ENCODE peak calls at places on chromosomes 11 and 22, in ten cellular contexts. E is mesendoderm, N is Peyer's patch, M is heart left ventricle, R is GM23248, A is cardiac muscle cell, B is NT2/D1, J is neuronal stem cell, K is Panc1, Z is endodermal cell. F is an unnamed sample. For H3K36me3, the result is how much of the 10 kb centered on the place peaks cover.

GRCh38 chr11:5603326-5603725 is 6.9 kb downstream of the TRIM6 start:
- DNase-seq in E (no peak), N (no peak), M (no peak), R (no peak), A (no peak), B (no peak), J (no peak), K (no peak), Z (no peak), F (no peak)

GRCh38 chr11:106950067-106950491 is 68.2 kb downstream of the GUCY1A2 start:
- DNase-seq in E (no peak), N (no peak), M (peak), R (peak), A (no peak), B (no peak), J (no peak), K (no peak), Z (peak), F (no peak)

GRCh38 chr11:122038543-122038942 is 77.5 kb downstream of the BLID start:
- DNase-seq in E (peak), N (no peak), M (no peak), R (peak), A (peak), B (peak), J (peak), K (no peak), Z (no peak), F (no peak)

GRCh38 chr22:41752011-41752975 is 48.2 kb upstream of the CCDC134 start:
- DNase-seq in E (no peak), N (no peak), M (no peak), R (peak), A (no peak), B (no peak), J (no peak), K (no peak), Z (no peak), F (no peak)

GRCh38 chr22:20957691-20958440 is 9.2 kb upstream of the AIFM3 start:
- DNase-seq in E (peak), N (no peak), M (peak), R (peak), A (peak), B (no peak), J (no peak), K (no peak), Z (peak), F (peak)

GRCh38 chr11:124569697-124570096 is at the start of gene OR8A1:
- DNase-seq in E (no peak), N (no peak), M (no peak), R (no peak), A (no peak), B (no peak), J (no peak), K (no peak), Z (no peak), F (no peak)

GRCh38 chr11:64876226-64876750 is 2.1 kb downstream of the EHD1 start:
- DNase-seq in E (no peak), N (peak), M (no peak), R (peak), A (no peak), B (no peak), J (no peak), K (no peak), Z (no peak), F (no peak)

GRCh38 chr11:7353100-7353499 is 101.4 kb downstream of the SYT9 start:
- DNase-seq in E (peak), N (no peak), M (no peak), R (peak), A (peak), B (peak), J (no peak), K (peak), Z (peak), F (no peak)

GRCh38 chr11:77690649-77691048 is 53.1 kb upstream of the CLNS1A start:
- DNase-seq in E (no peak), N (no peak), M (no peak), R (no peak), A (no peak), B (no peak), J (no peak), K (no peak), Z (no peak), F (no peak)
- H3K36me3 ChIP-seq in E (under half), N (half or more), M (half or more), R (under half), A (half or more), B (under half), J (under half), K (under half), Z (half or more), F (under half)

GRCh38 chr22:27892064-27892463 is 27.0 kb downstream of the PITPNB start:
- DNase-seq in E (no peak), N (no peak), M (no peak), R (no peak), A (no peak), B (no peak), J (no peak), K (no peak), Z (no peak), F (no peak)
- H3K36me3 ChIP-seq in E (under half), N (half or more), M (half or more), R (half or more), A (half or more), B (half or more), J (under half), K (under half), Z (half or more), F (under half)

GRCh38 chr11:18321991-18322711 is at the start of the genes GTF2H1 and HPS5:
- DNase-seq in E (peak), N (peak), M (peak), R (peak), A (peak), B (peak), J (peak), K (peak), Z (peak), F (peak)

GRCh38 chr11:18315893-18316292 is 6.0 kb downstream of the HPS5 start:
- DNase-seq in E (no peak), N (no peak), M (no peak), R (no peak), A (no peak), B (no peak), J (no peak), K (no peak), Z (no peak), F (no peak)

GRCh38 chr11:18321622-18321990 is 334 bp downstream of the HPS5 start:
- DNase-seq in E (no peak), N (no peak), M (no peak), R (peak), A (no peak), B (no peak), J (no peak), K (no peak), Z (no peak), F (no peak)

GRCh38 chr11:18322818-18323570 is 627 bp downstream of the GTF2H1 start:
- DNase-seq in E (peak), N (no peak), M (no peak), R (peak), A (no peak), B (no peak), J (no peak), K (no peak), Z (no peak), F (no peak)

DNA sequence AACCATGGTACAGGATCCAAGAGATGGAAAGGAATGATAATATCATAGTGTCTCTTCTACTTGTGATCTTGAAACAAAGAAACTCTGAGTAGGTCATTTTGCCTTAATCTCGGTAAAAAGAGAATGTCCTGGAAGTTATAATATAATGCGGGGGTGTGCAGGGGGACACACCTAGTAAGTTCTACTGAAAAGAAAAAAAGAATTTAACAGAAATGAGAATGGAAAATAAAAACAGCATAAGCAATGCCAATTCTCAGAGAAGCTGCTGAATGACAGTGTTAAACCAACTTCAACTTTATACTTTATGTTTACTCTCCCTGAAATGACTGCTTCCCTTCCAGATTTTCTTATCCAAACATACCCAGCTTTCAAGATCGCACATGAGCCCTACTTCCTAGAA is 2.0 kb downstream of the HPS5 start:
- DNase-seq in E (no peak), N (no peak), M (no peak), R (no peak), A (no peak), B (no peak), J (no peak), K (no peak), Z (no peak), F (no peak)
- H3K36me3 ChIP-seq in E (under half), N (under half), M (under half), R (under half), A (under half), B (under half), J (under half), K (under half), Z (under half), F (under half)

GRCh38 chr11:35178862-35179261 is 39.9 kb downstream of the CD44 start:
- DNase-seq in E (no peak), N (no peak), M (no peak), R (peak), A (no peak), B (no peak), J (no peak), K (no peak), Z (no peak), F (no peak)
- H3K36me3 ChIP-seq in E (under half), N (under half), M (under half), R (half or more), A (under half), B (half or more), J (under half), K (under half), Z (under half), F (under half)

GRCh38 chr11:68480855-68481510 is 20.4 kb downstream of the PPP6R3 start:
- DNase-seq in E (no peak), N (no peak), M (no peak), R (no peak), A (no peak), B (no peak), J (no peak), K (no peak), Z (no peak), F (no peak)
- H3K36me3 ChIP-seq in E (under half), N (under half), M (under half), R (under half), A (under half), B (under half), J (under half), K (under half), Z (under half), F (under half)

GRCh38 chr22:37771081-37771480 is 36.7 kb upstream of the GCAT start:
- DNase-seq in E (no peak), N (no peak), M (no peak), R (no peak), A (no peak), B (no peak), J (no peak), K (no peak), Z (no peak), F (no peak)
- H3K36me3 ChIP-seq in E (under half), N (half or more), M (half or more), R (under half), A (under half), B (half or more), J (under half), K (under half), Z (half or more), F (under half)

GRCh38 chr11:2396471-2396870 is 4.1 kb upstream of the TSSC4 start:
- DNase-seq in E (no peak), N (no peak), M (no peak), R (no peak), A (no peak), B (no peak), J (no peak), K (no peak), Z (no peak), F (peak)
- H3K36me3 ChIP-seq in E (under half), N (half or more), M (half or more), R (under half), A (under half), B (half or more), J (under half), K (under half), Z (under half), F (under half)

GRCh38 chr11:117187799-117188481 is 9.4 kb downstream of the SIDT2 start:
- DNase-seq in E (no peak), N (no peak), M (no peak), R (no peak), A (no peak), B (no peak), J (no peak), K (no peak), Z (peak), F (peak)

GRCh38 chr11:117186431-117186761 is 7.9 kb downstream of the SIDT2 start:
- DNase-seq in E (no peak), N (no peak), M (no peak), R (no peak), A (no peak), B (no peak), J (no peak), K (no peak), Z (peak), F (peak)

GRCh38 chr11:117188620-117189081 is 10.1 kb downstream of the SIDT2 start:
- DNase-seq in E (no peak), N (no peak), M (no peak), R (no peak), A (no peak), B (no peak), J (no peak), K (no peak), Z (peak), F (peak)

GRCh38 chr11:117187007-117187406 is 8.5 kb downstream of the SIDT2 start:
- DNase-seq in E (no peak), N (no peak), M (no peak), R (no peak), A (no peak), B (no peak), J (no peak), K (no peak), Z (peak), F (peak)

GRCh38 chr11:117187428-117187798 is 8.9 kb downstream of the SIDT2 start:
- DNase-seq in E (no peak), N (no peak), M (no peak), R (no peak), A (no peak), B (no peak), J (no peak), K (no peak), Z (peak), F (no peak)
- H3K36me3 ChIP-seq in E (under half), N (half or more), M (half or more), R (under half), A (under half), B (half or more), J (under half), K (under half), Z (under half), F (under half)

F was measured in pancreas.